ENCODE peak calls at places on chromosomes 2 and 18, in four cellular contexts. T is fibroblast of the aortic adventitia, L is PC-3, Q is suprapubic skin. J is an unnamed sample.

GRCh38 chr2:101474752-101475384 is at the start of gene RFX8:
- DNase-seq in T (peak), L (peak), Q (no peak), J (peak)

GRCh38 chr2:24349097-24349496 is 11.2 kb downstream of the ITSN2 start:
- DNase-seq in T (no peak), L (no peak), Q (no peak), J (no peak)

GRCh38 chr18:70376914-70377258 is 88.0 kb downstream of the SOCS6 start:
- DNase-seq in T (no peak), L (no peak), Q (no peak), J (no peak)

GRCh38 chr18:13175754-13176210 is 42.8 kb upstream of the LDLRAD4 start:
- DNase-seq in T (no peak), L (peak), Q (no peak), J (no peak)

GRCh38 chr18:76572517-76573247 is 77.6 kb upstream of the ZNF516 start:
- DNase-seq in T (no peak), L (no peak), Q (no peak), J (no peak)

GRCh38 chr2:28153851-28154250 is 238.8 kb upstream of the FOSL2 start:
- DNase-seq in T (no peak), L (no peak), Q (no peak), J (no peak)

GRCh38 chr2:148303166-148303565 is 282.3 kb downstream of the MBD5 start:
- DNase-seq in T (no peak), L (no peak), Q (no peak), J (no peak)

GRCh38 chr18:3066391-3067079 is 53.6 kb upstream of the LPIN2 start:
- DNase-seq in T (no peak), L (no peak), Q (no peak), J (no peak)

GRCh38 chr2:238379096-238379810 is 47.5 kb upstream of the ASB1 start:
- DNase-seq in T (peak), L (peak), Q (no peak), J (no peak)

GRCh38 chr2:215338883-215339679 is 27.2 kb downstream of the ATIC start:
- DNase-seq in T (no peak), L (no peak), Q (no peak), J (no peak)

GRCh38 chr2:218745559-218746469 is 35.2 kb downstream of the TTLL4 start:
- DNase-seq in T (peak), L (peak), Q (no peak), J (peak)

GRCh38 chr2:28282248-28282647 is 110.4 kb upstream of the FOSL2 start:
- DNase-seq in T (no peak), L (no peak), Q (no peak), J (no peak)

GRCh38 chr2:64526034-64526433 is 1.9 kb downstream of the AFTPH start:
- DNase-seq in T (no peak), L (no peak), Q (no peak), J (no peak)
- H3K4me3 ChIP-seq in T (peak), L (peak), Q (peak), J (no peak)

GRCh38 chr2:239506961-239507360 is 106.1 kb upstream of the HDAC4 start:
- DNase-seq in T (no peak), L (no peak), Q (no peak), J (no peak)

GRCh38 chr2:239509388-239510143 is 108.7 kb upstream of the HDAC4 start:
- DNase-seq in T (no peak), L (no peak), Q (no peak), J (no peak)

GRCh38 chr2:239504643-239505235 is 103.9 kb upstream of the HDAC4 start:
- DNase-seq in T (no peak), L (no peak), Q (no peak), J (no peak)

GRCh38 chr2:239506101-239506808 is 105.4 kb upstream of the HDAC4 start:
- DNase-seq in T (no peak), L (no peak), Q (no peak), J (no peak)

GRCh38 chr2:239507576-239508258 is 106.9 kb upstream of the HDAC4 start:
- DNase-seq in T (no peak), L (no peak), Q (no peak), J (no peak)
- H3K4me3 ChIP-seq in T (no peak), L (no peak), Q (no peak), J (no peak)

GRCh38 chr18:32550958-32551357 is 80.3 kb upstream of the GAREM1 start:
- DNase-seq in T (no peak), L (no peak), Q (no peak), J (no peak)

GRCh38 chr18:32552421-32553030 is 81.8 kb upstream of the GAREM1 start:
- DNase-seq in T (peak), L (peak), Q (no peak), J (peak)

GRCh38 chr18:32545631-32546030 is 74.9 kb upstream of the GAREM1 start:
- DNase-seq in T (no peak), L (no peak), Q (no peak), J (no peak)

GRCh38 chr18:32549248-32549842 is 78.7 kb upstream of the GAREM1 start:
- DNase-seq in T (peak), L (peak), Q (no peak), J (no peak)

GRCh38 chr18:32548688-32549087 is 78.0 kb upstream of the GAREM1 start:
- DNase-seq in T (no peak), L (no peak), Q (no peak), J (no peak)
- H3K4me3 ChIP-seq in T (no peak), L (no peak), Q (no peak), J (no peak)

GRCh38 chr2:217060516-217060915 is 200.7 kb upstream of the TNP1 start:
- DNase-seq in T (no peak), L (no peak), Q (no peak), J (no peak)
- H3K4me3 ChIP-seq in T (no peak), L (no peak), Q (no peak), J (no peak)

GRCh38 chr2:156321243-156321904 is 11.1 kb downstream of the NR4A2 start:
- DNase-seq in T (no peak), L (no peak), Q (no peak), J (no peak)
- H3K4me3 ChIP-seq in T (peak), L (no peak), Q (peak), J (no peak)